ENCODE peak calls at places on chromosome 20, in four cellular contexts. B is H9, I is H1, H is IMR-90. O is an unnamed sample.

GRCh38 chr20:1702288-1702687 is 44.7 kb upstream of the SIRPG start:
- DNase-seq in I (no peak), H (no peak), B (no peak), O (no peak)

GRCh38 chr20:41862476-41862875 is 244.3 kb upstream of the CHD6 start:
- DNase-seq in H (no peak), B (no peak), I (no peak), O (peak)

GRCh38 chr20:39607124-39607523 is 645.0 kb downstream of the DHX35 start:
- DNase-seq in H (no peak), B (no peak), I (no peak), O (peak)

GRCh38 chr20:23570178-23570577 is 1.9 kb upstream of the CST9L start:
- DNase-seq in B (no peak), H (no peak), I (no peak), O (no peak)

GRCh38 chr20:14956538-14956937 is 619.1 kb upstream of the FLRT3 start:
- DNase-seq in H (no peak), I (no peak), B (no peak), O (no peak)

GRCh38 chr20:17504898-17505663 is 26.1 kb downstream of the BFSP1 start:
- DNase-seq in B (peak), H (peak), I (peak), O (peak)

GRCh38 chr20:3135507-3136070 is 24.1 kb downstream of the FASTKD5 start:
- DNase-seq in B (no peak), I (no peak), H (peak), O (no peak)

GRCh38 chr20:21048841-21049273 is 57.3 kb downstream of the LINC00237 start:
- DNase-seq in B (peak), H (no peak), I (peak), O (peak)

GRCh38 chr20:15616626-15617025 is 956.6 kb downstream of the KIF16B start:
- DNase-seq in B (no peak), H (peak), I (no peak), O (no peak)

GRCh38 chr20:46826343-46826984 is 68.2 kb upstream of the EYA2 start:
- DNase-seq in B (no peak), I (no peak), H (peak), O (peak)

GRCh38 chr20:38255389-38255788 is 5.1 kb downstream of the KIAA1755 start:
- DNase-seq in B (no peak), I (no peak), H (peak), O (no peak)

GRCh38 chr20:37534401-37535157 is 6.9 kb upstream of the BLCAP start:
- DNase-seq in H (peak), B (peak), I (peak), O (peak)

GRCh38 chr20:4813076-4813838 is 91.5 kb downstream of the PRND start:
- DNase-seq in H (no peak), I (no peak), B (no peak), O (no peak)

GRCh38 chr20:54267510-54268003 is 59.7 kb downstream of the PFDN4 start:
- DNase-seq in B (peak), H (peak), I (no peak), O (peak)

GRCh38 chr20:23832775-23833508 is 6.4 kb upstream of the CST2 start:
- DNase-seq in H (no peak), I (no peak), B (no peak), O (no peak)

GRCh38 chr20:46070215-46070910 is 19.4 kb downstream of the NCOA5 start:
- DNase-seq in B (no peak), H (peak), I (peak), O (no peak)

GRCh38 chr20:33787253-33787891 is 23.8 kb upstream of the CHMP4B start:
- DNase-seq in B (no peak), H (no peak), I (no peak), O (no peak)

GRCh38 chr20:16293590-16293989 is 279.7 kb downstream of the KIF16B start:
- DNase-seq in H (peak), B (no peak), I (no peak), O (no peak)

GRCh38 chr20:6765469-6766058 is 1.9 kb upstream of the BMP2 start:
- DNase-seq in H (peak), I (no peak), B (no peak), O (peak)

GRCh38 chr20:35506179-35506578 is 23.3 kb downstream of the C20orf173 start:
- DNase-seq in I (no peak), B (no peak), H (no peak), O (no peak)

GRCh38 chr20:48571945-48572589 is 255.7 kb downstream of the PREX1 start:
- DNase-seq in B (no peak), H (no peak), I (no peak), O (no peak)

GRCh38 chr20:18904624-18905023 is 91.0 kb downstream of the SCP2D1 start:
- DNase-seq in I (no peak), B (no peak), H (no peak), O (peak)

GRCh38 chr20:11993886-11994466 is 76.3 kb downstream of the BTBD3 start:
- DNase-seq in H (no peak), B (peak), I (no peak), O (peak)

GRCh38 chr20:18985551-18985950 is 172.0 kb downstream of the SCP2D1 start:
- DNase-seq in I (no peak), H (no peak), B (no peak), O (no peak)

GRCh38 chr20:36645998-36646397 is at the start of gene SLA2:
- DNase-seq in B (no peak), H (no peak), I (no peak), O (no peak)

GRCh38 chr20:8602389-8603116 is 466.3 kb upstream of the PLCB4 start:
- DNase-seq in B (no peak), H (peak), I (no peak), O (no peak)

GRCh38 chr20:41469868-41470267 is 103.2 kb upstream of the EMILIN3 start:
- DNase-seq in I (no peak), B (no peak), H (no peak), O (no peak)

GRCh38 chr20:5845686-5846651 is 95.8 kb downstream of the SHLD1 start:
- DNase-seq in B (no peak), H (peak), I (no peak), O (peak)

GRCh38 chr20:36658300-36658699 is 12.3 kb upstream of the SLA2 start:
- DNase-seq in B (no peak), H (no peak), I (no peak), O (no peak)

GRCh38 chr20:58692579-58693225 is at the start of gene NPEPL1:
- DNase-seq in H (peak), I (peak), B (no peak), O (peak)

DNA sequence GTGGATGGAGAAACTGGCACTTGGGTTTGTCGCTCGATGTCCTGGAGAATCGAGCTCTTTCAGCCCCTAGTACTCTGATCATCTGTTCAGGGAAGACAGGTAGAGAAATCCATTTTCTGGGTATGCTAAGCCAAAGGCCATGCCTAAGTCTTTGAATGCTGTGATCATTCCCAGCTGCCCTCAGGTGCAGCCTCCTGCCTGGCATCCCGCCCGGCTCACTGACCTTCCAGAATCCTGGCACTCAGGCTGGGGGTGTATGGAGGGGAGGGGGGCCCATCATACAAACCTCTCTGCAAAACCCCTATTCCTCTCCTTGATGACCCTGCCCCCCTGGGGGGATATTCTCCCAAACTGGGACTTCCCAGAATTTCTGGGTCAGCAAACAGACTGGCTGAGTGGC is 28.6 kb downstream of the C20orf203 start:
- DNase-seq in H (no peak), I (no peak), B (no peak), O (no peak)
- H4K5ac ChIP-seq in H (no peak), I (no peak), B (no peak), O (no peak)

GRCh38 chr20:20024942-20025341 is 7.8 kb downstream of the NAA20 start:
- DNase-seq in H (peak), I (no peak), B (no peak), O (peak)
- H3K23ac ChIP-seq in H (no peak), I (no peak), B (no peak), O (no peak)

GRCh38 chr20:63731410-63731809 is 5.1 kb upstream of the LIME1 start:
- DNase-seq in H (no peak), I (no peak), B (no peak), O (no peak)
- H4K8ac ChIP-seq in H (no peak), I (no peak), B (no peak), O (no peak)

GRCh38 chr20:25058797-25059486 is 1.0 kb upstream of the ACSS1 start:
- DNase-seq in B (no peak), I (no peak), H (peak), O (no peak)

GRCh38 chr20:25056601-25057233 is 1.2 kb downstream of the ACSS1 start:
- DNase-seq in B (no peak), I (no peak), H (no peak), O (no peak)

GRCh38 chr20:25058051-25058796 is at the start of gene ACSS1:
- DNase-seq in H (peak), I (peak), B (peak), O (no peak)

GRCh38 chr20:25055711-25056492 is 2.0 kb downstream of the ACSS1 start:
- DNase-seq in B (no peak), H (peak), I (no peak), O (no peak)

DNA sequence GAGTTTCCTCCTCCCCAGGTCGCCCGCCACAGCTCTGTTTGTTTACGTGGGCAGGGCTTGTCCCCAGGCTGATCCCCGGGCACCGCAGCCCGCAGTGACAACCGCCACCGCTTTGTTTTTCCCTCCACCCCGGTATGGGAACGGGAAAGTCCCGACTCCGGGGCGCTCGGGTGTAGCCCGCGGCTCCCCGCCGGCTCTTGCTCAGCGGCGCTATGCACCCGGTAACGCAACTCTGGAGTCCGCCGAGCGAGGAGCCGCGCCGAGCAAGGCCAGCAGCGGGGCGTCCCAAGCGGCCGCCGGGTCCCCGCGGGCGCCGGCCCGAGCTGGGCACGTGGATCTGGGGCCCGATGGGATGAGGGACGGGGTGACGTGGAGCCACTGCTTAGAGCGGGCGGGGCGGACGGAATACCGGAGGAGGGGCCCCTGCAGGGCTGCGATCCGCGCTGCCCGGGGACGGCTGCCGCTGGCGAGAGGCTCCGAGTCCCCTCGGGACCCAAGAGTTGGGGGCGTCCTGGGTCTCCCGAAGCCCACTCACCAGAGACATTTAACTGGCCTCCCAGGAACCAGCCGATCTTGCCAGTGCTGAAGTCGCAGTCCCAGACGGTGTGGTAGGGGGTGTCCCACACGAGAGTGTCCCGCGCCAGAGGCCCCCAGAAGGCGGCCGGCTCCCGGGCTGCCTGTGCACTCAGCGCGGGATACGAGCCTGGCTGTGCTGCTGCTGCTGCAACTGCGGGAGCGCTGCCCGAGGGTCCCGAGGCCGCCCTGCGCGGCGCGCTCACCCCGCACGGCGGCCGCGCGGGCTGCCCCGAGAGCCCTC is 497 bp downstream of the ACSS1 start:
- DNase-seq in H (peak), I (peak), B (no peak), O (peak)
- H4K5ac ChIP-seq in H (no peak), I (no peak), B (no peak), O (no peak)

DNA sequence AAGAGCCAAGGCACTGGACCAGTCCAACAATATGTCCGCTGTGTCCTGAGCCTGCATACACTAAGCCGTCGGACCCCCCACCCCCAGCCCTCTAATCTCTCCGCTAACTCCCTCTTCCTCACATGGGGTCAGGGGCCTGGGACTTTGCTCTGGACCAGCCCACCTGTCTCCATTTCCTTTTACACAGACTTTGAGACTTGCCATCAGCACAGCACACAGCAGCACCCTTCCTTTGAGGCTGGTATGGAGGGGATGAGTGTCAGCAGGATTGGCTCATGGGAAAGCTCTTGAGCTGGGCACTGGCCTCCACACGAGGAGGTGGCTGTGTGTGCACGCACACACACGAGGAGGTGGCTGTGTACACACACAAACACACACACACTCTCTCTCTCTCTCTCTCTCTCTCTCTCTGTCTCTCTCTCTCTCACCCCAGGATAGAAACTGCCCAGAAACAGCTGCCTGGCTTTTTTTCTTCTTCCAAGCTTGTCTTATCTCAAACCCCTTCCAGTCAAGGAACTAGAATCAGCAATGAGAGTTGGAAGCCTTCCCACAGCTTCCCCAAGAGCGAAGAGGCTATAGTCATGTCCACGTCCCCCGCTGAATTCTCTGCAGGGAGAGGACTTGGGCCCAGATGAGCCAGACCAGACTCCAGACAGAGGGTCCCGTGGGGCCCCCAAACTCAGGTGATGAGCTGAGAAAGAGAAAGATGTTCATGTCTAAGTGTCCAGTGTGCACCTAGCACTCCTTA is 18.6 kb downstream of the SLC9A8 start:
- DNase-seq in B (no peak), H (no peak), I (no peak), O (no peak)
- H3K23ac ChIP-seq in B (no peak), H (no peak), I (no peak), O (no peak)

GRCh38 chr20:13022401-13023170 is 13.8 kb downstream of the SPTLC3 start:
- DNase-seq in B (no peak), I (no peak), H (peak), O (no peak)
- H4K8ac ChIP-seq in B (no peak), I (no peak), H (peak), O (no peak)

GRCh38 chr20:60630609-60631008 is 621.5 kb upstream of the CDH4 start:
- DNase-seq in H (no peak), I (peak), B (no peak), O (no peak)
- H4K5ac ChIP-seq in H (no peak), I (no peak), B (no peak), O (no peak)

GRCh38 chr20:57465486-57465885 is 59.5 kb downstream of the CTCFL start:
- DNase-seq in B (no peak), I (no peak), H (no peak), O (no peak)

GRCh38 chr20:57462781-57463180 is 62.2 kb downstream of the CTCFL start:
- DNase-seq in B (no peak), H (no peak), I (no peak), O (no peak)

GRCh38 chr20:57461726-57462125 is 63.2 kb downstream of the CTCFL start:
- DNase-seq in B (no peak), H (no peak), I (no peak), O (no peak)

GRCh38 chr20:57465943-57466342 is 59.0 kb downstream of the CTCFL start:
- DNase-seq in H (no peak), B (no peak), I (no peak), O (no peak)

GRCh38 chr20:57464642-57465211 is 60.2 kb downstream of the CTCFL start:
- DNase-seq in H (no peak), B (no peak), I (no peak), O (no peak)
- H3K23ac ChIP-seq in H (no peak), B (no peak), I (no peak), O (no peak)

DNA sequence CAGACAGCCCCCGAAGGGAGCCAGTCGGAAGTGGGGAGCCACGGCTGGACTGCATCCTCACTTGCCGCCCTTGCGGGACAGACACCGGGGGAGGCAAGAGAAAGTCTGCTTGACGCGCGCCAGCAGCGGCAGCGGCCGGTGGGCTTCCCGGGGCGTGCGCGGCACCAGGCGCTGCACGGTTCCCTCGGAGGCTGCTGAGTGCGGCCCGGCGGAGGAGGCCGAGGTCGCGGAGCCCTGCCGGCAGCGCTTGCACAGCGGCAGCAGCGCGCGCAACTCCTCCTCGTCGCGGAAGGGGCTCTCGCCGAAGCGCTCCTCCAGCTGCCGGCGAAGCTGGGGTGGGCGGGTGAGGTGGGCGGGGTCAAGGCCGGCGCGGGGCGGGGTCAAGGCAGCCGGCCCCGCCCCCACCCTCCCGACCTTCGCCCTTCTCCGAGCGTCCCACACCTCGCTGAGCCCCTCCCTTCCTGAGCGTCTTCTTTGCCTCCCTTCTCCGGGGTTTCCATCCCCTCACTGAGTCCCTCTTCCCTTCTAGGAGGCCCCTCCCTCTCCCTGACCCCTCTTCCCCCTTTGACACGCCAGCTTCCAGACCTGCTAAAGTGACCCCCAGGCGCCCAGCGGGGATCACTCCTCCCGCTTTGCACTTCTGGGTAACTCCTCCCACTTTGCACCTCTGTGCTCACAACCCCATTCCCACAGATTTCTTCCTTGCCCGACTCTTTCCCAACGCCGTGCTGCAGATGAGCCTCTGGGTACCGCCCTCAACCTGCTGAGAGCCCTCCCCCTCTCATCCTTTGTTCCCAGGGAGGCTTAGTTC is 8.8 kb downstream of the DUSP15 start:
- DNase-seq in B (peak), H (peak), I (peak), O (peak)
- H4K8ac ChIP-seq in B (no peak), H (no peak), I (peak), O (no peak)